ENCODE peak calls at places on chromosomes 13 and 19, in four cellular contexts. One of them, this sample, is unnamed.

GRCh38 chr13:50526771-50527567 is 316.5 kb downstream of the DLEU7 start:
- DNase-seq in H1: no peak
- DNase-seq in HepG2: no peak
- DNase-seq in K562: no peak
- DNase-seq in this sample: no peak

GRCh38 chr19:28445826-28446225 is 767.1 kb downstream of the UQCRFS1 start:
- DNase-seq in H1: no peak
- DNase-seq in HepG2: no peak
- DNase-seq in K562: no peak
- DNase-seq in this sample: no peak

GRCh38 chr19:53193534-53194222 is 520 bp upstream of the ZNF665 start:
- DNase-seq in K562: no peak
- DNase-seq in H1: no peak
- DNase-seq in HepG2: no peak
- DNase-seq in this sample: no peak

GRCh38 chr19:53333466-53334449 is at the start of gene ZNF845:
- DNase-seq in HepG2: peak
- DNase-seq in K562: peak
- DNase-seq in H1: peak
- DNase-seq in this sample: peak

GRCh38 chr13:110663044-110663443 is 42.9 kb downstream of the CARS2 start:
- DNase-seq in K562: no peak
- DNase-seq in HepG2: no peak
- DNase-seq in H1: no peak
- DNase-seq in this sample: no peak

GRCh38 chr13:37270206-37271001 is 164.9 kb upstream of the CSNK1A1L start:
- DNase-seq in H1: no peak
- DNase-seq in HepG2: peak
- DNase-seq in K562: no peak
- DNase-seq in this sample: no peak

GRCh38 chr13:107968470-107968869 is 246.9 kb downstream of the LIG4 start:
- DNase-seq in HepG2: no peak
- DNase-seq in K562: no peak
- DNase-seq in H1: no peak
- DNase-seq in this sample: no peak

GRCh38 chr19:45076851-45077730 is 813 bp upstream of the ZNF296 start:
- DNase-seq in HepG2: no peak
- DNase-seq in K562: no peak
- DNase-seq in H1: no peak
- DNase-seq in this sample: no peak

GRCh38 chr13:39144391-39144790 is 106.1 kb downstream of the NHLRC3 start:
- DNase-seq in H1: no peak
- DNase-seq in K562: no peak
- DNase-seq in HepG2: no peak
- DNase-seq in this sample: no peak

GRCh38 chr19:19627716-19628498 is at the start of gene LPAR2:
- DNase-seq in HepG2: no peak
- DNase-seq in K562: no peak
- DNase-seq in H1: no peak
- DNase-seq in this sample: no peak

GRCh38 chr19:11659612-11660011 is 62.3 kb downstream of the ZNF627 start:
- DNase-seq in H1: no peak
- DNase-seq in HepG2: peak
- DNase-seq in K562: peak
- DNase-seq in this sample: no peak

GRCh38 chr13:112248406-112248760 is 127.8 kb upstream of the SPACA7 start:
- DNase-seq in HepG2: no peak
- DNase-seq in K562: no peak
- DNase-seq in H1: no peak
- DNase-seq in this sample: no peak

GRCh38 chr19:52142001-52142595 is 2.4 kb upstream of the ZNF616 start:
- DNase-seq in K562: no peak
- DNase-seq in H1: no peak
- DNase-seq in HepG2: no peak
- DNase-seq in this sample: no peak

GRCh38 chr13:49374585-49375290 is 69.1 kb downstream of the CAB39L start:
- DNase-seq in HepG2: no peak
- DNase-seq in H1: no peak
- DNase-seq in K562: peak
- DNase-seq in this sample: no peak

GRCh38 chr19:45351401-45351952 is 10.9 kb downstream of the KLC3 start:
- DNase-seq in HepG2: no peak
- DNase-seq in K562: no peak
- DNase-seq in H1: no peak
- DNase-seq in this sample: no peak

GRCh38 chr19:38721977-38722773 is 22.1 kb downstream of the CAPN12 start:
- DNase-seq in K562: no peak
- DNase-seq in HepG2: peak
- DNase-seq in H1: no peak
- DNase-seq in this sample: no peak

GRCh38 chr13:111390522-111391270 is 70.3 kb downstream of the TEX29 start:
- DNase-seq in K562: no peak
- DNase-seq in H1: no peak
- DNase-seq in HepG2: no peak
- DNase-seq in this sample: no peak

GRCh38 chr13:111519041-111519440 is 198.6 kb downstream of the TEX29 start:
- DNase-seq in H1: no peak
- DNase-seq in K562: no peak
- DNase-seq in HepG2: no peak
- DNase-seq in this sample: no peak

GRCh38 chr19:40280608-40281221 is 4.4 kb downstream of the AKT2 start:
- DNase-seq in HepG2: no peak
- DNase-seq in K562: no peak
- DNase-seq in H1: no peak
- DNase-seq in this sample: no peak

GRCh38 chr13:73715114-73715909 is 418.9 kb downstream of the KLF12 start:
- DNase-seq in H1: no peak
- DNase-seq in K562: no peak
- DNase-seq in HepG2: no peak
- DNase-seq in this sample: peak

GRCh38 chr19:29577662-29577963 is 28.5 kb upstream of the POP4 start:
- DNase-seq in H1: no peak
- DNase-seq in HepG2: no peak
- DNase-seq in K562: no peak
- DNase-seq in this sample: no peak

GRCh38 chr13:21637296-21637695 is 33.3 kb upstream of the MICU2 start:
- DNase-seq in K562: peak
- DNase-seq in HepG2: peak
- DNase-seq in H1: no peak
- DNase-seq in this sample: no peak

GRCh38 chr19:43700368-43701015 is 15.4 kb upstream of the IRGC start:
- DNase-seq in H1: no peak
- DNase-seq in HepG2: no peak
- DNase-seq in K562: no peak
- DNase-seq in this sample: no peak

GRCh38 chr13:64099994-64100393 is 2684.3 kb upstream of the PCDH20 start:
- DNase-seq in HepG2: no peak
- DNase-seq in K562: no peak
- DNase-seq in H1: no peak
- DNase-seq in this sample: no peak

GRCh38 chr13:39777527-39778061 is 122.1 kb downstream of the COG6 start:
- DNase-seq in H1: no peak
- DNase-seq in HepG2: no peak
- DNase-seq in K562: no peak
- DNase-seq in this sample: no peak

GRCh38 chr13:49569993-49570689 is 15.2 kb downstream of the RCBTB1 start:
- DNase-seq in HepG2: no peak
- DNase-seq in K562: no peak
- DNase-seq in H1: no peak
- DNase-seq in this sample: no peak

GRCh38 chr13:39765801-39766463 is 110.5 kb downstream of the COG6 start:
- DNase-seq in H1: no peak
- DNase-seq in K562: no peak
- DNase-seq in HepG2: no peak
- DNase-seq in this sample: no peak

GRCh38 chr19:41927810-41928192 is 448 bp downstream of the ERFL start:
- DNase-seq in H1: no peak
- DNase-seq in K562: peak
- DNase-seq in HepG2: no peak
- DNase-seq in this sample: no peak

GRCh38 chr13:26651234-26651633 is 93.8 kb downstream of the WASF3 start:
- DNase-seq in H1: no peak
- DNase-seq in K562: no peak
- DNase-seq in HepG2: no peak
- DNase-seq in this sample: no peak

GRCh38 chr19:36488816-36489138 is 584 bp downstream of the ZNF566 start:
- DNase-seq in H1: no peak
- DNase-seq in HepG2: peak
- DNase-seq in K562: peak
- DNase-seq in this sample: no peak

GRCh38 chr19:49338691-49339363 is 3.6 kb downstream of the CD37 start:
- DNase-seq in K562: peak
- DNase-seq in H1: peak
- DNase-seq in HepG2: no peak
- DNase-seq in this sample: no peak

GRCh38 chr13:73230714-73231113 is 171.9 kb downstream of the KLF5 start:
- DNase-seq in HepG2: no peak
- DNase-seq in H1: no peak
- DNase-seq in K562: no peak
- DNase-seq in this sample: no peak

GRCh38 chr19:49390978-49391304 is 2.9 kb downstream of the KASH5 start:
- DNase-seq in HepG2: no peak
- DNase-seq in H1: no peak
- DNase-seq in K562: no peak
- DNase-seq in this sample: no peak

GRCh38 chr13:43908156-43909126 is 28.7 kb downstream of the LACC1 start:
- DNase-seq in K562: no peak
- DNase-seq in H1: no peak
- DNase-seq in HepG2: peak
- DNase-seq in this sample: no peak

GRCh38 chr19:51687791-51688664 is 5.1 kb upstream of the SPACA6 start:
- DNase-seq in K562: peak
- DNase-seq in HepG2: no peak
- DNase-seq in H1: no peak
- DNase-seq in this sample: no peak

DNA sequence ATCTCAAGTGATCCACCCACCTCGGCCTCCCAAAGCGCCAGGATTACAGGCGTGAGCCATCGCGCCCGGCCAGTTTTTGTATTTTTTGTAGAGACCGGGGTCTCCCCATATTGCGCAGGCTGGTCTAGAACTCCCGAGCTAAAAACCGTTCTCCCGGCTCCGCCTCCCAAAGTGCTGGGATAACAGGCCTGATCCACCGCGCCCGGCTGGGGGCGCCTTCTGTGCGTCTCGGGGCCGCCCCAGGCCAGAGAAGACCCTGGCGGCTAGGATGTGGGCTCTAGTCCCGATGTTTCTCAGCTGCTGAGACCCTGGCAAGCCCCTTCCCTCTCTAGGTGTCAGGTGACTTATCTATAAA is 3.6 kb downstream of the ARHGAP45 start:
- DNase-seq in HepG2: no peak
- DNase-seq in K562: no peak
- DNase-seq in H1: no peak
- DNase-seq in this sample: no peak
- TF ChIP-seq JUND in HepG2: no peak
- TF ChIP-seq JUND in K562: no peak
- TF ChIP-seq JUND in H1: no peak
- TF ChIP-seq JUND in this sample: no peak

GRCh38 chr13:30874111-30874510 is 32.0 kb upstream of the MEDAG start:
- DNase-seq in HepG2: no peak
- DNase-seq in K562: no peak
- DNase-seq in H1: no peak
- DNase-seq in this sample: no peak

GRCh38 chr13:30873519-30873918 is 32.6 kb upstream of the MEDAG start:
- DNase-seq in H1: no peak
- DNase-seq in K562: no peak
- DNase-seq in HepG2: no peak
- DNase-seq in this sample: no peak

GRCh38 chr13:30871713-30872029 is 34.4 kb upstream of the MEDAG start:
- DNase-seq in H1: no peak
- DNase-seq in HepG2: no peak
- DNase-seq in K562: no peak
- DNase-seq in this sample: no peak

GRCh38 chr13:30872195-30872594 is 33.9 kb upstream of the MEDAG start:
- DNase-seq in H1: no peak
- DNase-seq in K562: no peak
- DNase-seq in HepG2: no peak
- DNase-seq in this sample: no peak

GRCh38 chr13:30872685-30873443 is 33.2 kb upstream of the MEDAG start:
- DNase-seq in K562: no peak
- DNase-seq in HepG2: peak
- DNase-seq in H1: no peak
- DNase-seq in this sample: no peak
- TF ChIP-seq RFX5 in K562: no peak
- TF ChIP-seq RFX5 in HepG2: no peak
- TF ChIP-seq RFX5 in H1: no peak
- TF ChIP-seq RFX5 in this sample: no peak

GRCh38 chr19:6210091-6210490 is 69.7 kb downstream of the MLLT1 start:
- DNase-seq in HepG2: no peak
- DNase-seq in H1: no peak
- DNase-seq in K562: no peak
- DNase-seq in this sample: no peak
- TF ChIP-seq CREB1 in HepG2: no peak
- TF ChIP-seq CREB1 in H1: no peak
- TF ChIP-seq CREB1 in K562: no peak
- TF ChIP-seq CREB1 in this sample: no peak

GRCh38 chr19:54400913-54401312 is 14.4 kb upstream of the TTYH1 start:
- DNase-seq in H1: no peak
- DNase-seq in HepG2: no peak
- DNase-seq in K562: no peak
- DNase-seq in this sample: no peak
- TF ChIP-seq JUND in H1: no peak
- TF ChIP-seq JUND in HepG2: no peak
- TF ChIP-seq JUND in K562: no peak
- TF ChIP-seq JUND in this sample: no peak

This sample was measured in GM12878.